ENCODE peak calls at places on chromosomes 7 and 10, in six cellular contexts. One of them, this sample, is unnamed.

GRCh38 chr7:29877196-29877595 is 70.9 kb downstream of the WIPF3 start:
- DNase-seq in GM23248: peak; percentile 19
- DNase-seq in PC-3: no peak
- DNase-seq in HCT116: no peak
- DNase-seq in Karpas-422: no peak
- DNase-seq in SK-N-SH: no peak
- DNase-seq in this sample: no peak

GRCh38 chr7:7720193-7720592 is 1.8 kb upstream of the RPA3 start:
- DNase-seq in GM23248: no peak
- DNase-seq in PC-3: no peak
- DNase-seq in HCT116: no peak
- DNase-seq in Karpas-422: no peak
- DNase-seq in SK-N-SH: no peak
- DNase-seq in this sample: no peak

GRCh38 chr10:88755753-88756152 is 4.1 kb upstream of the LIPN start:
- DNase-seq in GM23248: no peak
- DNase-seq in PC-3: no peak
- DNase-seq in HCT116: no peak
- DNase-seq in Karpas-422: no peak
- DNase-seq in SK-N-SH: no peak
- DNase-seq in this sample: no peak

GRCh38 chr7:94315011-94315410 is 79.7 kb upstream of the COL1A2 start:
- DNase-seq in GM23248: no peak
- DNase-seq in PC-3: no peak
- DNase-seq in HCT116: no peak
- DNase-seq in Karpas-422: no peak
- DNase-seq in SK-N-SH: no peak
- DNase-seq in this sample: no peak

GRCh38 chr7:92609921-92610518 is 19.8 kb upstream of the FAM133B start:
- DNase-seq in GM23248: peak; percentile 45
- DNase-seq in PC-3: peak; percentile 41
- DNase-seq in HCT116: no peak
- DNase-seq in Karpas-422: peak; percentile 72
- DNase-seq in SK-N-SH: peak; percentile 43
- DNase-seq in this sample: peak; percentile 23

GRCh38 chr7:1809070-1809469 is 139.0 kb downstream of the ELFN1 start:
- DNase-seq in GM23248: no peak
- DNase-seq in PC-3: no peak
- DNase-seq in HCT116: no peak
- DNase-seq in Karpas-422: no peak
- DNase-seq in SK-N-SH: no peak
- DNase-seq in this sample: no peak

GRCh38 chr7:100090527-100091410 is 2.0 kb downstream of the COPS6 start:
- DNase-seq in GM23248: peak; percentile 48
- DNase-seq in PC-3: peak; percentile 24
- DNase-seq in HCT116: no peak
- DNase-seq in Karpas-422: no peak
- DNase-seq in SK-N-SH: peak; percentile 30
- DNase-seq in this sample: no peak

GRCh38 chr10:71831646-71832552 is 19.2 kb downstream of the PSAP start:
- DNase-seq in GM23248: peak; percentile 58
- DNase-seq in PC-3: peak; percentile 67
- DNase-seq in HCT116: no peak
- DNase-seq in Karpas-422: no peak
- DNase-seq in SK-N-SH: no peak
- DNase-seq in this sample: no peak

GRCh38 chr10:122181055-122181732 is 89.9 kb upstream of the BTBD16 start:
- DNase-seq in GM23248: peak; percentile 77
- DNase-seq in PC-3: peak; percentile 52
- DNase-seq in HCT116: no peak
- DNase-seq in Karpas-422: no peak
- DNase-seq in SK-N-SH: no peak
- DNase-seq in this sample: no peak

GRCh38 chr7:1459512-1459892 is 232 bp upstream of the MICALL2 start:
- DNase-seq in GM23248: peak; percentile 100
- DNase-seq in PC-3: peak; percentile 97
- DNase-seq in HCT116: peak; percentile 95
- DNase-seq in Karpas-422: peak; percentile 66
- DNase-seq in SK-N-SH: peak; percentile 100
- DNase-seq in this sample: peak; percentile 98

GRCh38 chr10:43220971-43221418 is 45.9 kb downstream of the RASGEF1A start:
- DNase-seq in GM23248: no peak
- DNase-seq in PC-3: no peak
- DNase-seq in HCT116: no peak
- DNase-seq in Karpas-422: no peak
- DNase-seq in SK-N-SH: no peak
- DNase-seq in this sample: no peak

GRCh38 chr7:126778101-126778500 is 474.6 kb downstream of the GRM8 start:
- DNase-seq in GM23248: no peak
- DNase-seq in PC-3: no peak
- DNase-seq in HCT116: no peak
- DNase-seq in Karpas-422: peak; percentile 14
- DNase-seq in SK-N-SH: no peak
- DNase-seq in this sample: peak; percentile 96

GRCh38 chr7:158284617-158285382 is 302.8 kb downstream of the PTPRN2 start:
- DNase-seq in GM23248: no peak
- DNase-seq in PC-3: no peak
- DNase-seq in HCT116: no peak
- DNase-seq in Karpas-422: no peak
- DNase-seq in SK-N-SH: no peak
- DNase-seq in this sample: no peak

GRCh38 chr7:70693300-70693689 is 438.6 kb upstream of the GALNT17 start:
- DNase-seq in GM23248: peak; percentile 79
- DNase-seq in PC-3: no peak
- DNase-seq in HCT116: no peak
- DNase-seq in Karpas-422: no peak
- DNase-seq in SK-N-SH: peak; percentile 48
- DNase-seq in this sample: no peak

GRCh38 chr10:112588225-112588990 is 141.4 kb downstream of the VTI1A start:
- DNase-seq in GM23248: peak; percentile 41
- DNase-seq in PC-3: no peak
- DNase-seq in HCT116: no peak
- DNase-seq in Karpas-422: no peak
- DNase-seq in SK-N-SH: no peak
- DNase-seq in this sample: no peak

GRCh38 chr10:30974773-30975386 is 56.8 kb downstream of the ZNF438 start:
- DNase-seq in GM23248: no peak
- DNase-seq in PC-3: no peak
- DNase-seq in HCT116: no peak
- DNase-seq in Karpas-422: no peak
- DNase-seq in SK-N-SH: no peak
- DNase-seq in this sample: no peak

GRCh38 chr10:110499796-110500514 is 2.2 kb downstream of the DUSP5 start:
- DNase-seq in GM23248: peak; percentile 51
- DNase-seq in PC-3: no peak
- DNase-seq in HCT116: no peak
- DNase-seq in Karpas-422: no peak
- DNase-seq in SK-N-SH: no peak
- DNase-seq in this sample: no peak

GRCh38 chr10:93062499-93063216 is 2.1 kb downstream of the CYP26C1 start:
- DNase-seq in GM23248: peak; percentile 70
- DNase-seq in PC-3: no peak
- DNase-seq in HCT116: no peak
- DNase-seq in Karpas-422: no peak
- DNase-seq in SK-N-SH: peak; percentile 30
- DNase-seq in this sample: peak; percentile 65

GRCh38 chr10:34449836-34450235 is 365.3 kb downstream of the PARD3 start:
- DNase-seq in GM23248: peak; percentile 23
- DNase-seq in PC-3: no peak
- DNase-seq in HCT116: no peak
- DNase-seq in Karpas-422: no peak
- DNase-seq in SK-N-SH: no peak
- DNase-seq in this sample: no peak

GRCh38 chr7:106575138-106575823 is 85.7 kb downstream of the CCDC71L start:
- DNase-seq in GM23248: no peak
- DNase-seq in PC-3: no peak
- DNase-seq in HCT116: no peak
- DNase-seq in Karpas-422: no peak
- DNase-seq in SK-N-SH: no peak
- DNase-seq in this sample: no peak

GRCh38 chr7:49486974-49487919 is 286.2 kb upstream of the VWC2 start:
- DNase-seq in GM23248: no peak
- DNase-seq in PC-3: no peak
- DNase-seq in HCT116: no peak
- DNase-seq in Karpas-422: no peak
- DNase-seq in SK-N-SH: no peak
- DNase-seq in this sample: no peak

GRCh38 chr7:69438584-69438983 is 159.7 kb upstream of the AUTS2 start:
- DNase-seq in GM23248: no peak
- DNase-seq in PC-3: no peak
- DNase-seq in HCT116: no peak
- DNase-seq in Karpas-422: no peak
- DNase-seq in SK-N-SH: no peak
- DNase-seq in this sample: no peak

GRCh38 chr10:70566515-70567290 is 35.8 kb downstream of the PRF1 start:
- DNase-seq in GM23248: no peak
- DNase-seq in PC-3: no peak
- DNase-seq in HCT116: no peak
- DNase-seq in Karpas-422: no peak
- DNase-seq in SK-N-SH: no peak
- DNase-seq in this sample: no peak

GRCh38 chr10:13067431-13067830 is 32.5 kb upstream of the OPTN start:
- DNase-seq in GM23248: no peak
- DNase-seq in PC-3: no peak
- DNase-seq in HCT116: no peak
- DNase-seq in Karpas-422: no peak
- DNase-seq in SK-N-SH: no peak
- DNase-seq in this sample: no peak

GRCh38 chr10:58743466-58744115 is 230.9 kb downstream of the BICC1 start:
- DNase-seq in GM23248: peak; percentile 37
- DNase-seq in PC-3: no peak
- DNase-seq in HCT116: no peak
- DNase-seq in Karpas-422: no peak
- DNase-seq in SK-N-SH: peak; percentile 38
- DNase-seq in this sample: no peak

GRCh38 chr7:157650131-157650631 is 313.4 kb downstream of the DNAJB6 start:
- DNase-seq in GM23248: no peak
- DNase-seq in PC-3: no peak
- DNase-seq in HCT116: no peak
- DNase-seq in Karpas-422: no peak
- DNase-seq in SK-N-SH: no peak
- DNase-seq in this sample: no peak

GRCh38 chr10:13095929-13096328 is 4.0 kb upstream of the OPTN start:
- DNase-seq in GM23248: no peak
- DNase-seq in PC-3: no peak
- DNase-seq in HCT116: no peak
- DNase-seq in Karpas-422: no peak
- DNase-seq in SK-N-SH: no peak
- DNase-seq in this sample: no peak

DNA sequence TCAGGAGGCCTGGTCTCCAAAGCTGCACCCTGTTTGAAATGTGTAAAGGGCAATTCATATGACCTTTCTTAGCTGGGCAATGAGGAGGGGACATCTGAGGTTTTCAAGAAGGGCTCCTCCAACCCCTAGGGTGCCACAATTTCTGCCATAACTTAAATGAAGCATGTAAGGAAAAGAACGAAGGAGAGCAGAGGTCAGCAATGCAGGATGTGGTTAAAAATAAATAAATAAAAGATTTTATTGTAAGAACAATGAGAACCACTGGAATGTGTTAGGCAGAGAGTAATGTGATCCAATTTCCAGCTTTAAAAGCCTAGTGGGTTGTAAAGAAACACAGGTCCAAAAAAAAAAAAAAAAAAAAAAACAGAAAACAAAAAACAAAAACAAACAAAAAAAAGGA is 673.1 kb downstream of the TNS3 start:
- DNase-seq in GM23248: peak; percentile 78
- DNase-seq in PC-3: peak; percentile 80
- DNase-seq in HCT116: no peak
- DNase-seq in Karpas-422: no peak
- DNase-seq in SK-N-SH: no peak
- DNase-seq in this sample: no peak
- H3K9ac ChIP-seq in GM23248: no peak overlapping the region
- H3K9ac ChIP-seq in PC-3: peak overlapping the region; percentile 47
- H3K9ac ChIP-seq in HCT116: no peak overlapping the region
- H3K9ac ChIP-seq in Karpas-422: no peak overlapping the region
- H3K9ac ChIP-seq in SK-N-SH: no peak overlapping the region
- H3K9ac ChIP-seq in this sample: no peak overlapping the region

DNA sequence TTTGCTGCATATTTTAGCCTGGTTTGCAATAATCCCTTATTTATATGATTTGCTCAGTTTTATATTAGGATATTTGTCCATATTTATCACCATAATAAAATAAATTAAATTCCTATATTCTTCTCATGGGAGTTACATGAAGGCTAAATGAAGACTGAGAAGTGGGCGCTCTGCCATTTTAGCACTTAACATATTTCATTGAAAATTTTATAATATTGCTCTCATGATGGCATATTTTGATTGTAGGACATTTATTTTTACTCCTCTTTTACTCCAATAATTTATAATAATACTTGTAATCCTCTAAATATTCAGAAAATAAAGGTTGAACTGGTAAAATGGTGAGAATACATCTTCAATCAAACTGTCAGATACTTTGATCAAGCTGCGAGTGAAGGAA is 99.8 kb upstream of the SEMA3A start:
- DNase-seq in GM23248: no peak
- DNase-seq in PC-3: no peak
- DNase-seq in HCT116: no peak
- DNase-seq in Karpas-422: no peak
- DNase-seq in SK-N-SH: no peak
- DNase-seq in this sample: no peak
- H3K9me2 ChIP-seq in GM23248: no peaks in the 10 kb centered on the region
- H3K9me2 ChIP-seq in PC-3: no peaks in the 10 kb centered on the region
- H3K9me2 ChIP-seq in HCT116: no peaks in the 10 kb centered on the region
- H3K9me2 ChIP-seq in Karpas-422: no peaks in the 10 kb centered on the region
- H3K9me2 ChIP-seq in SK-N-SH: peaks cover 4% of the 10 kb centered on the region
- H3K9me2 ChIP-seq in this sample: no peaks in the 10 kb centered on the region

DNA sequence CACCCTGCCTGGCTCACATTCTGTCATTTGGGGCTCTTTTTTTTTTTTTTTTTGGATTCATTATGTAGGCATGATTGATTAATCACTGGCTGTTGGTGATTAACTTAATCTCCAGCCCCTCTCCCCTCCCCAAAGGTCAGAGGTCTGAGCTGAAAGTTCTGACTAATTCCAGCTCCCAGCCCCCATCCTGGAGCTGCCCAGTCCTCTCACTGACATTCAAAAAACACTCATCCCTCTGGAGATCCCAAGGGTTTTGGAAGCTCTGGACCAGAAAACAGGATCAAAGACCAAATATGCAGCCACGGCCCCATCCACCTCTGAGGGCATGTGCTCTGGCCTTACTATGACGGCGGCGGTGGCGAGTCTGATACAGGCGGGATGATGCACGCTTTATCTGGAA is 53.8 kb downstream of the RBM17 start:
- DNase-seq in GM23248: no peak
- DNase-seq in PC-3: no peak
- DNase-seq in HCT116: no peak
- DNase-seq in Karpas-422: no peak
- DNase-seq in SK-N-SH: no peak
- DNase-seq in this sample: no peak
- H3K9ac ChIP-seq in GM23248: no peak overlapping the region
- H3K9ac ChIP-seq in PC-3: no peak overlapping the region
- H3K9ac ChIP-seq in HCT116: no peak overlapping the region
- H3K9ac ChIP-seq in Karpas-422: no peak overlapping the region
- H3K9ac ChIP-seq in SK-N-SH: no peak overlapping the region
- H3K9ac ChIP-seq in this sample: no peak overlapping the region

DNA sequence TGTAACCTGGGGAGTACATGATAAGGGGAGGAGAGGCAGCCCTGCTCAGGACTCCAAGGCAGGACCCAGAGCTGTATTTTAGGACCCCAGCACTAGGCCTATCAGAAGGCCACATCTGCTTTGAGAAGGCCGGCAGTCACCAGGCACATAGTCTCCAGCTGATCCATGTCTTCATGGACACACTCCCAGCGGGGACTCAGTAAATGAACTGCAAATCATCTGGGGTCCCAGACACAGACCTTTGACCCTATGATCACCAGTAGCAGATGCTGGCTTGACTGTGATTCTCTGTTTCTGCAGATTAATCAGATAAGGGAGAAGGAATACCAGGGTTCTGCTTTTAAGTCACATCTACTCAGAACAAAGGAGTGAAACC is 341.4 kb upstream of the PODXL start:
- DNase-seq in GM23248: no peak
- DNase-seq in PC-3: no peak
- DNase-seq in HCT116: no peak
- DNase-seq in Karpas-422: no peak
- DNase-seq in SK-N-SH: no peak
- DNase-seq in this sample: no peak
- H3K9me2 ChIP-seq in GM23248: no peaks in the 10 kb centered on the region
- H3K9me2 ChIP-seq in PC-3: no peaks in the 10 kb centered on the region
- H3K9me2 ChIP-seq in HCT116: no peaks in the 10 kb centered on the region
- H3K9me2 ChIP-seq in Karpas-422: no peaks in the 10 kb centered on the region
- H3K9me2 ChIP-seq in SK-N-SH: no peaks in the 10 kb centered on the region
- H3K9me2 ChIP-seq in this sample: no peaks in the 10 kb centered on the region